ENCODE peak calls at places on chromosome 13, in eight cellular contexts. Q is Panc1, X is stomach, A is prostate gland, L is upper lobe of left lung, Z is breast epithelium, T is GM12878, R is spleen. W is an unnamed sample.

GRCh38 chr13:101018720-101019119 is 344.1 kb upstream of the TMTC4 start:
- DNase-seq in X (no peak), Z (no peak), A (no peak), R (no peak), Q (no peak), T (no peak), L (no peak), W (no peak)

GRCh38 chr13:102707465-102707864 is 12.6 kb upstream of the METTL21C start:
- DNase-seq in L (no peak), R (no peak), Z (no peak), X (no peak), T (no peak), A (no peak), Q (no peak), W (no peak)

GRCh38 chr13:87259479-87260083 is 411.6 kb upstream of the SLITRK5 start:
- DNase-seq in Q (no peak), A (no peak), L (no peak), T (no peak), X (no peak), Z (no peak), R (no peak), W (no peak)

GRCh38 chr13:98974053-98974452 is 3.8 kb downstream of the DOCK9 start:
- DNase-seq in T (no peak), Q (no peak), X (no peak), R (no peak), L (no peak), A (no peak), Z (no peak), W (peak)

GRCh38 chr13:36766295-36766694 is 52.7 kb upstream of the RFXAP start:
- DNase-seq in T (no peak), A (no peak), X (no peak), L (peak), R (no peak), Z (no peak), Q (no peak), W (no peak)

GRCh38 chr13:74288361-74288911 is 154.2 kb upstream of the KLF12 start:
- DNase-seq in X (peak), L (peak), A (peak), R (peak), T (no peak), Z (no peak), Q (no peak), W (no peak)

GRCh38 chr13:110150384-110151091 is 156.4 kb downstream of the COL4A1 start:
- DNase-seq in Q (no peak), R (no peak), T (no peak), A (no peak), Z (no peak), L (no peak), X (no peak), W (no peak)

GRCh38 chr13:106490887-106491321 is 44.6 kb downstream of the EFNB2 start:
- DNase-seq in Z (no peak), A (no peak), Q (no peak), X (no peak), T (no peak), L (no peak), R (no peak), W (no peak)

GRCh38 chr13:98349731-98350305 is 172.7 kb upstream of the RNF113B start:
- DNase-seq in Q (no peak), Z (peak), X (peak), T (no peak), A (no peak), L (peak), R (no peak), W (no peak)

GRCh38 chr13:109743706-109744453 is 42.5 kb downstream of the IRS2 start:
- DNase-seq in L (no peak), R (no peak), X (no peak), A (no peak), T (no peak), Z (no peak), Q (no peak), W (no peak)

GRCh38 chr13:60155978-60156377 is 7.8 kb downstream of the DIAPH3 start:
- DNase-seq in R (no peak), L (no peak), Q (no peak), T (no peak), Z (no peak), A (no peak), X (no peak), W (no peak)

GRCh38 chr13:77460195-77460594 is 75.3 kb upstream of the SCEL start:
- DNase-seq in Q (no peak), R (no peak), X (peak), T (peak), Z (no peak), A (peak), L (peak), W (peak)

GRCh38 chr13:27708325-27708724 is 84.0 kb upstream of the GSX1 start:
- DNase-seq in Q (no peak), Z (no peak), A (no peak), X (no peak), L (no peak), R (no peak), T (no peak), W (no peak)

GRCh38 chr13:95480131-95480545 is 72.4 kb upstream of the CLDN10 start:
- DNase-seq in L (peak), T (peak), Z (no peak), R (no peak), X (no peak), Q (no peak), A (no peak), W (peak)

GRCh38 chr13:105847532-105848295 is 687.7 kb downstream of the EFNB2 start:
- DNase-seq in A (peak), Z (no peak), X (no peak), L (no peak), Q (no peak), R (no peak), T (no peak), W (no peak)

GRCh38 chr13:41454170-41454569 is 3.2 kb upstream of the RGCC start:
- DNase-seq in Z (no peak), X (no peak), R (no peak), Q (no peak), L (no peak), T (no peak), A (no peak), W (no peak)

GRCh38 chr13:93991569-93991968 is 487.9 kb downstream of the DCT start:
- DNase-seq in X (no peak), Z (no peak), L (no peak), A (no peak), R (no peak), T (no peak), Q (no peak), W (no peak)

GRCh38 chr13:40470665-40471064 is 195.8 kb downstream of the FOXO1 start:
- DNase-seq in X (no peak), Q (no peak), R (no peak), A (no peak), L (no peak), T (no peak), Z (no peak), W (no peak)

GRCh38 chr13:110425444-110425780 is 118.3 kb downstream of the COL4A2 start:
- DNase-seq in R (no peak), T (no peak), Q (no peak), Z (no peak), A (no peak), L (no peak), X (no peak), W (no peak)

GRCh38 chr13:48775804-48776203 is 122.1 kb downstream of the CYSLTR2 start:
- DNase-seq in R (no peak), T (no peak), A (no peak), Q (no peak), L (no peak), Z (no peak), X (no peak), W (no peak)

GRCh38 chr13:68727165-68727564 is 1380.5 kb upstream of the ATXN8OS start:
- DNase-seq in A (no peak), X (no peak), Q (no peak), R (no peak), L (no peak), T (no peak), Z (no peak), W (no peak)

GRCh38 chr13:20160346-20161274 is at the start of gene GJA3:
- DNase-seq in L (no peak), A (no peak), R (peak), Q (no peak), T (no peak), X (no peak), Z (no peak), W (peak)

GRCh38 chr13:93147946-93148345 is 78.7 kb upstream of the GPC6 start:
- DNase-seq in R (no peak), X (no peak), L (no peak), Q (no peak), A (no peak), Z (no peak), T (no peak), W (no peak)

GRCh38 chr13:41621716-41622508 is 164.6 kb downstream of the RGCC start:
- DNase-seq in T (no peak), X (no peak), Z (no peak), A (no peak), L (no peak), R (no peak), Q (no peak), W (no peak)

GRCh38 chr13:40986328-40986856 is 32.7 kb downstream of the ELF1 start:
- DNase-seq in A (no peak), R (no peak), T (no peak), X (no peak), L (no peak), Z (no peak), Q (no peak), W (no peak)

GRCh38 chr13:61286148-61286745 is 129.4 kb downstream of the PCDH20 start:
- DNase-seq in L (no peak), Q (no peak), R (no peak), Z (no peak), A (no peak), T (no peak), X (peak), W (no peak)

GRCh38 chr13:43132228-43132627 is 108.8 kb downstream of the DNAJC15 start:
- DNase-seq in X (peak), Q (no peak), T (no peak), Z (no peak), R (no peak), L (no peak), A (peak), W (no peak)

GRCh38 chr13:42781362-42781761 is at the start of gene FAM216B:
- DNase-seq in Z (no peak), A (no peak), T (no peak), X (no peak), R (no peak), L (no peak), Q (no peak), W (no peak)

GRCh38 chr13:61170791-61171330 is 244.8 kb downstream of the PCDH20 start:
- DNase-seq in A (no peak), Q (no peak), T (no peak), Z (no peak), L (no peak), X (no peak), R (no peak), W (no peak)

GRCh38 chr13:30997697-30998547 is 65.5 kb downstream of the TEX26 start:
- DNase-seq in L (no peak), Z (no peak), T (no peak), Q (no peak), X (no peak), R (no peak), A (no peak), W (no peak)
- TF ChIP-seq POLR2AphosphoS5 in L (no peak), Z (no peak), T (no peak), Q (no peak), X (no peak), R (no peak), A (no peak), W (no peak)

GRCh38 chr13:85833938-85834337 is 34.7 kb upstream of the SLITRK6 start:
- DNase-seq in R (no peak), Q (no peak), L (no peak), X (no peak), Z (no peak), A (no peak), T (no peak), W (no peak)
- H3K4me3 ChIP-seq in R (no peak), Q (no peak), L (no peak), X (no peak), Z (no peak), A (no peak), T (no peak), W (no peak)

DNA sequence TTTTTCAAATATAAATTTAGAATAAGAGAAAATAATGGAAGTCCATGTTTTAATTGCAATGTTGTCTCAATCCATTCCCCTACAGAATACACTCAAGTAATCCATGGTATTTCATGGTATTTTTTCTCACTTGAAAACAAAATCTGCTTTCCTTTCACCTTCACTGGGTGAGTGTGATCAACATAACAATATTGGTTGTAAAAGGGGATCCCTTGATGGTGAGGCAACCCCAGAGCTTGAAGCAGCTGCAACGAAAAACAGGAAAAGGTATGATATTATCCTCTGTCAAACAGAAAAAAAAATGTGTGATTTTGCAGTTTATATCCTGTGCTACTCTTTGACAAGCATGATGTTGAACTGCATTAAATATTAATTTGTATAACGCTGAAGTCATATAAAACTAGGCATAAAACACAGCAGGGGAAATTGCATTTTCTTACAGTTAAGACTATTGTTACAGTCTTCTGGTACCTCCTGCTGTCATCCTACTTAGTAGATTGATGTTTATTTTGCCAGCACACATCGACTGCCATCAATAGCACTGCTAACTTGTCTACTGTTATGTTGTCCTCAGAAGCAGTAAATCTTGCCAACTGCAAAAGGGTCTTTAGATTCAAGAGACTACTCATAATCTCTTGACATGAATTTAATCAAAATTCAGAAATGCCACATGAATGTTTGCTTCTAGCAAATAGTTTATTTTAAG is 373.1 kb upstream of the MIR17HG start:
- DNase-seq in T (no peak), X (no peak), Z (no peak), L (no peak), R (no peak), Q (no peak), A (no peak), W (no peak)
- TF ChIP-seq POLR2AphosphoS5 in T (no peak), X (no peak), Z (no peak), L (no peak), R (no peak), Q (no peak), A (no peak), W (no peak)

DNA sequence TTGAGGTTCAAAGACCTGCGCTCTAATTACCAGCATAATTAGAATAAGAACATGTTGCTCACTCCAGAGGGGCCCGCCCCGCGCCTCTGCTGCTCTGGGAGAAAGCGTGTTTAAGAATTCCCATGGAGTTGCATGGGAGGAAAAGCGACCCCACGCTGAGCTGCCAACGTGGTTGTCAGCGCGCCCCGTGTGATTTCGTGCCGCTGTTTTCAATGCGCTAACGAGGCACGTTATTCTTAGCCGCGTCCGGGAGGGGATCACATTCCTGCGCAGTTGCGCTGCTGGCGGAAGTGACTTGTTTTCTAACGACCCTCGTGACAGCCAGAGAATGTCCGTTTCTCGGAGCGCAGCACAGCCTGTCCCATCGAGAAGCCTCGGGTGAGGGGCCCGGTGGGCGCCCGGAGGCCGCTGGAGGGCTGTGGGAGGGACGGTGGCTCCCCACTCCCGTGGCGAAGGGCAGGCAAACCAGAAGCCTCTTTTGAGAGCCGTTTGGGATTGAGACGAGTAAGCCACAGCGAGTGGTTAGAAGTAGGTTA is 173.8 kb upstream of the SOX1 start:
- DNase-seq in Q (no peak), A (no peak), R (no peak), X (no peak), L (no peak), T (no peak), Z (peak), W (no peak)
- H3K4me3 ChIP-seq in Q (no peak), A (no peak), R (no peak), X (no peak), L (no peak), T (no peak), Z (no peak), W (no peak)

GRCh38 chr13:90928109-90928508 is 419.4 kb upstream of the MIR17HG start:
- DNase-seq in R (no peak), L (no peak), X (no peak), A (no peak), Z (no peak), T (no peak), Q (no peak), W (no peak)
- TF ChIP-seq POLR2AphosphoS5 in R (no peak), L (no peak), X (no peak), A (no peak), Z (no peak), T (no peak), Q (no peak), W (no peak)

DNA sequence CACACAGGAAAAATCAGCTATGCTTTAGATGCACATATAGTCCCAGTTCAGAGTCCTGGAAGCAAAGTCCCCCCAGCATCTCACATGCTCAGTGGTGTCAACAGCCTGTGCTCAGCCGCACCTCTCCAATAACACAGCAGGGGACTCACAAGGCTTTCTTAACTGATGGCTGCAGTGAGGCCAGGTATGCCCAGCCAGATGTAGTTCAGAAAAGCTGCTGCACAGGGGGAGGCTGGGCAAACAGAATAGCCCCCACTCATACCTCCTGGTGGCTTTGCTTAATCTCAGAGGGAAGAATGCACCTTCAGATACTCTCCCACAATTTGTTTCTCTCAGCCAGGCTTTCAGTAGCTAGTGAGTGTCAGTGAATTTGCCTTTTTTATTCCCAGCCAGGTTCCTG is 33.4 kb downstream of the FAM124A start:
- DNase-seq in L (no peak), Q (no peak), X (no peak), R (no peak), T (no peak), A (no peak), Z (no peak), W (no peak)
- H3K4me3 ChIP-seq in L (no peak), Q (no peak), X (no peak), R (no peak), T (no peak), A (no peak), Z (no peak), W (no peak)

GRCh38 chr13:113862766-113863510 is 938 bp downstream of the GAS6 start:
- DNase-seq in R (no peak), Q (no peak), A (no peak), X (peak), L (peak), T (no peak), Z (peak), W (peak)

GRCh38 chr13:113862191-113862765 is 1.6 kb downstream of the GAS6 start:
- DNase-seq in X (no peak), Q (no peak), A (no peak), Z (peak), R (no peak), L (no peak), T (no peak), W (no peak)

GRCh38 chr13:113864303-113864890 is 521 bp upstream of the GAS6 start:
- DNase-seq in L (no peak), A (no peak), Q (no peak), T (no peak), R (no peak), X (no peak), Z (peak), W (no peak)

GRCh38 chr13:113861433-113862030 is 2.3 kb downstream of the GAS6 start:
- DNase-seq in L (no peak), R (no peak), Q (no peak), X (no peak), Z (peak), A (no peak), T (no peak), W (no peak)

GRCh38 chr13:113863511-113864302 is at the start of gene GAS6:
- DNase-seq in Z (peak), X (peak), Q (no peak), R (no peak), T (no peak), L (no peak), A (peak), W (no peak)
- TF ChIP-seq POLR2AphosphoS5 in Z (no peak), X (no peak), Q (no peak), R (no peak), T (no peak), L (peak), A (no peak), W (no peak)

GRCh38 chr13:50107205-50107604 is 92.0 kb downstream of the KCNRG start:
- DNase-seq in R (no peak), L (no peak), A (no peak), Z (no peak), Q (no peak), T (no peak), X (no peak), W (no peak)
- H3K4me3 ChIP-seq in R (no peak), L (no peak), A (no peak), Z (no peak), Q (no peak), T (no peak), X (no peak), W (no peak)

DNA sequence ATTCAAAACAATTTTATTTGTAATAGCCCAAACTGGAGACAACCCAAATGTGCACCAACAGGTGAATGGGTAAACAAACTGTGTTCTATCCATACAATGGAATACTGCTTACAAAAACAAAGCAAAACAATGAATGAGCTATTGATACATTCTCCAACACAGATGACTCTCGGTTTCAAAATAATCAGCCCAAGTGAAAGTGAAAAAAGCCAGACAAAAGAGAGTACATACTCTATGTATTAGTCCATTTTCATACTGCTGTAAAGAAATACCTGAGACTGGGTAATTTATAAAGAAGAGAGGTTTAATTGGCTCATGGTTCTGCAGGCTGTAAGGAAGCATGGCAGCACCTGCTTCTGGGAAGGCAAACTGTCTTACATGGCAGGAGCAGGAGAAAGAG is 65.2 kb upstream of the LRCH1 start:
- DNase-seq in A (no peak), L (no peak), Z (no peak), R (no peak), Q (no peak), T (no peak), X (no peak), W (no peak)
- TF ChIP-seq POLR2AphosphoS5 in A (no peak), L (no peak), Z (no peak), R (no peak), Q (no peak), T (no peak), X (no peak), W (no peak)

DNA sequence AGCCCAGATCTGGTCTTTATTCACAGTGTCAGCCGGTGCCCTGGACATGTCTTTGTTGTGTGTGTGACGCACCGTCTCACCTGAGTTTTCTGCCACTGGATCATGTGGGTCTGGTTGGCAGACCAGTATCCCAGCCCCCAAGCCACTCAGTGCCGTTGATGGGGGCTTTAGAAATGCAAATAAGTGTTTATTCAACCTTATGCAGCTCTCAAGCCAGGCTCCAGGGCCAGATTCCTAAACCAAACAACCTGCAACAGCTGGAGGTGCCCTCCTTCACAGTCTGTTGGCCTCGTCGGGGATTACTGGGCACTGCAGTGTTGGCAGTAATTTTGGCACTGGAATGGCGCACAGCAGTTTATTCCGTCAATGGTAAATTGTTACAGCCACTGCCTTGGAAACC is 21.6 kb downstream of the FAM124A start:
- DNase-seq in A (no peak), Z (no peak), T (no peak), L (no peak), R (no peak), Q (no peak), X (no peak), W (no peak)
- H3K4me3 ChIP-seq in A (no peak), Z (no peak), T (no peak), L (no peak), R (no peak), Q (no peak), X (no peak), W (no peak)